ENCODE peak calls at places on chromosomes 16 and 17, in eight cellular contexts. One of them, this sample, is unnamed.

GRCh38 chr17:64747938-64748540 is 85.9 kb upstream of the SMURF2 start:
- DNase-seq in SW480: no peak
- DNase-seq in AG04450: peak; percentile 11
- DNase-seq in H7: no peak
- DNase-seq in dorsolateral prefrontal cortex: no peak
- DNase-seq in amygdala: no peak
- DNase-seq in PC-9: no peak
- DNase-seq in testis: no peak
- DNase-seq in this sample: peak; percentile 8

GRCh38 chr16:84498859-84499620 is 5.4 kb downstream of the MEAK7 start:
- DNase-seq in dorsolateral prefrontal cortex: peak; percentile 6
- DNase-seq in PC-9: peak; percentile 83
- DNase-seq in amygdala: no peak
- DNase-seq in SW480: no peak
- DNase-seq in AG04450: no peak
- DNase-seq in H7: no peak
- DNase-seq in testis: no peak
- DNase-seq in this sample: peak; percentile 43

GRCh38 chr16:85675528-85675927 is 13.2 kb downstream of the GINS2 start:
- DNase-seq in AG04450: no peak
- DNase-seq in SW480: no peak
- DNase-seq in dorsolateral prefrontal cortex: no peak
- DNase-seq in H7: peak; percentile 71
- DNase-seq in testis: no peak
- DNase-seq in amygdala: no peak
- DNase-seq in PC-9: no peak
- DNase-seq in this sample: no peak

GRCh38 chr16:55660026-55660425 is 4.2 kb downstream of the SLC6A2 start:
- DNase-seq in dorsolateral prefrontal cortex: no peak
- DNase-seq in SW480: no peak
- DNase-seq in AG04450: no peak
- DNase-seq in H7: no peak
- DNase-seq in PC-9: no peak
- DNase-seq in testis: no peak
- DNase-seq in amygdala: no peak
- DNase-seq in this sample: no peak

GRCh38 chr17:50079334-50080095 is 15.6 kb upstream of the PDK2 start:
- DNase-seq in testis: no peak
- DNase-seq in SW480: peak; percentile 53
- DNase-seq in amygdala: no peak
- DNase-seq in PC-9: no peak
- DNase-seq in AG04450: no peak
- DNase-seq in H7: peak; percentile 90
- DNase-seq in dorsolateral prefrontal cortex: no peak
- DNase-seq in this sample: peak; percentile 76

GRCh38 chr17:4948997-4949320 is 629 bp upstream of the PFN1 start:
- DNase-seq in dorsolateral prefrontal cortex: peak; percentile 60
- DNase-seq in H7: no peak
- DNase-seq in amygdala: no peak
- DNase-seq in SW480: peak; percentile 89
- DNase-seq in AG04450: no peak
- DNase-seq in PC-9: peak; percentile 71
- DNase-seq in testis: peak; percentile 76
- DNase-seq in this sample: peak; percentile 95

GRCh38 chr16:57537596-57538234 is 1.3 kb upstream of the CCDC102A start:
- DNase-seq in amygdala: no peak
- DNase-seq in dorsolateral prefrontal cortex: no peak
- DNase-seq in PC-9: no peak
- DNase-seq in SW480: no peak
- DNase-seq in testis: no peak
- DNase-seq in H7: peak; percentile 17
- DNase-seq in AG04450: no peak
- DNase-seq in this sample: no peak

GRCh38 chr16:27839419-27839818 is 224.1 kb downstream of the GSG1L start:
- DNase-seq in amygdala: no peak
- DNase-seq in dorsolateral prefrontal cortex: no peak
- DNase-seq in AG04450: no peak
- DNase-seq in testis: no peak
- DNase-seq in H7: no peak
- DNase-seq in PC-9: peak; percentile 46
- DNase-seq in SW480: no peak
- DNase-seq in this sample: peak; percentile 88

GRCh38 chr16:77833906-77834599 is 45.7 kb downstream of the VAT1L start:
- DNase-seq in amygdala: no peak
- DNase-seq in dorsolateral prefrontal cortex: no peak
- DNase-seq in SW480: peak; percentile 74
- DNase-seq in H7: peak; percentile 54
- DNase-seq in PC-9: no peak
- DNase-seq in testis: no peak
- DNase-seq in AG04450: peak; percentile 54
- DNase-seq in this sample: peak; percentile 93

GRCh38 chr17:82031303-82031884 is at the start of gene RAC3:
- DNase-seq in PC-9: no peak
- DNase-seq in H7: peak; percentile 94
- DNase-seq in amygdala: no peak
- DNase-seq in testis: no peak
- DNase-seq in dorsolateral prefrontal cortex: no peak
- DNase-seq in AG04450: no peak
- DNase-seq in SW480: no peak
- DNase-seq in this sample: no peak

GRCh38 chr17:33922971-33923370 is 332.1 kb upstream of the CCL2 start:
- DNase-seq in dorsolateral prefrontal cortex: no peak
- DNase-seq in PC-9: no peak
- DNase-seq in amygdala: no peak
- DNase-seq in testis: no peak
- DNase-seq in AG04450: no peak
- DNase-seq in H7: no peak
- DNase-seq in SW480: no peak
- DNase-seq in this sample: no peak

GRCh38 chr16:80899804-80900592 is 95.6 kb upstream of the CDYL2 start:
- DNase-seq in PC-9: no peak
- DNase-seq in SW480: no peak
- DNase-seq in H7: no peak
- DNase-seq in testis: peak; percentile 86
- DNase-seq in AG04450: peak; percentile 71
- DNase-seq in dorsolateral prefrontal cortex: no peak
- DNase-seq in amygdala: peak; percentile 2
- DNase-seq in this sample: no peak

GRCh38 chr17:50304781-50305404 is 30.6 kb downstream of the TMEM92 start:
- DNase-seq in amygdala: no peak
- DNase-seq in SW480: peak; percentile 29
- DNase-seq in testis: peak; percentile 32
- DNase-seq in AG04450: no peak
- DNase-seq in PC-9: no peak
- DNase-seq in dorsolateral prefrontal cortex: no peak
- DNase-seq in H7: no peak
- DNase-seq in this sample: no peak

GRCh38 chr17:21042434-21043295 is at the start of gene USP22:
- DNase-seq in testis: no peak
- DNase-seq in H7: peak; percentile 97
- DNase-seq in SW480: peak; percentile 97
- DNase-seq in AG04450: no peak
- DNase-seq in dorsolateral prefrontal cortex: no peak
- DNase-seq in PC-9: no peak
- DNase-seq in amygdala: no peak
- DNase-seq in this sample: peak; percentile 100

GRCh38 chr17:62724398-62725146 is 83.5 kb downstream of the MARCHF10 start:
- DNase-seq in H7: no peak
- DNase-seq in testis: no peak
- DNase-seq in SW480: no peak
- DNase-seq in AG04450: no peak
- DNase-seq in PC-9: no peak
- DNase-seq in amygdala: no peak
- DNase-seq in dorsolateral prefrontal cortex: no peak
- DNase-seq in this sample: peak; percentile 76

GRCh38 chr16:27824006-27824405 is 239.5 kb downstream of the GSG1L start:
- DNase-seq in amygdala: no peak
- DNase-seq in SW480: no peak
- DNase-seq in PC-9: no peak
- DNase-seq in dorsolateral prefrontal cortex: no peak
- DNase-seq in testis: no peak
- DNase-seq in H7: no peak
- DNase-seq in AG04450: no peak
- DNase-seq in this sample: peak; percentile 35

GRCh38 chr16:88924834-88925539 is 52.0 kb downstream of the CBFA2T3 start:
- DNase-seq in H7: peak; percentile 94
- DNase-seq in AG04450: peak; percentile 20
- DNase-seq in dorsolateral prefrontal cortex: no peak
- DNase-seq in testis: no peak
- DNase-seq in amygdala: no peak
- DNase-seq in PC-9: peak; percentile 80
- DNase-seq in SW480: peak; percentile 59
- DNase-seq in this sample: peak; percentile 96

GRCh38 chr16:7051586-7052349 is 280.9 kb upstream of the RBFOX1 start:
- DNase-seq in amygdala: no peak
- DNase-seq in dorsolateral prefrontal cortex: no peak
- DNase-seq in AG04450: no peak
- DNase-seq in PC-9: no peak
- DNase-seq in H7: no peak
- DNase-seq in testis: no peak
- DNase-seq in SW480: no peak
- DNase-seq in this sample: no peak

GRCh38 chr17:60534613-60535157 is 8.6 kb upstream of the APPBP2 start:
- DNase-seq in testis: no peak
- DNase-seq in AG04450: no peak
- DNase-seq in dorsolateral prefrontal cortex: no peak
- DNase-seq in amygdala: no peak
- DNase-seq in SW480: no peak
- DNase-seq in H7: no peak
- DNase-seq in PC-9: no peak
- DNase-seq in this sample: no peak

GRCh38 chr17:80000955-80001354 is 34.7 kb downstream of the TBC1D16 start:
- DNase-seq in testis: no peak
- DNase-seq in PC-9: no peak
- DNase-seq in dorsolateral prefrontal cortex: no peak
- DNase-seq in amygdala: no peak
- DNase-seq in SW480: no peak
- DNase-seq in AG04450: no peak
- DNase-seq in H7: no peak
- DNase-seq in this sample: no peak

GRCh38 chr17:50691550-50692447 is 15.9 kb downstream of the ANKRD40 start:
- DNase-seq in dorsolateral prefrontal cortex: no peak
- DNase-seq in SW480: no peak
- DNase-seq in PC-9: no peak
- DNase-seq in amygdala: no peak
- DNase-seq in H7: no peak
- DNase-seq in AG04450: no peak
- DNase-seq in testis: no peak
- DNase-seq in this sample: no peak

GRCh38 chr17:42563543-42563942 is 1.6 kb downstream of the COASY start:
- DNase-seq in testis: no peak
- DNase-seq in PC-9: peak; percentile 92
- DNase-seq in amygdala: no peak
- DNase-seq in H7: peak; percentile 15
- DNase-seq in AG04450: no peak
- DNase-seq in SW480: no peak
- DNase-seq in dorsolateral prefrontal cortex: no peak
- DNase-seq in this sample: no peak

GRCh38 chr16:65124596-65124995 is 2.7 kb upstream of the CDH11 start:
- DNase-seq in AG04450: no peak
- DNase-seq in H7: no peak
- DNase-seq in SW480: no peak
- DNase-seq in amygdala: no peak
- DNase-seq in PC-9: no peak
- DNase-seq in dorsolateral prefrontal cortex: no peak
- DNase-seq in testis: no peak
- DNase-seq in this sample: no peak

GRCh38 chr17:56638536-56639177 is 45.2 kb downstream of the NOG start:
- DNase-seq in SW480: no peak
- DNase-seq in dorsolateral prefrontal cortex: no peak
- DNase-seq in AG04450: no peak
- DNase-seq in H7: no peak
- DNase-seq in PC-9: no peak
- DNase-seq in amygdala: no peak
- DNase-seq in testis: no peak
- DNase-seq in this sample: peak; percentile 53

GRCh38 chr16:88634141-88634993 is 4.0 kb upstream of the IL17C start:
- DNase-seq in testis: peak; percentile 25
- DNase-seq in H7: peak; percentile 98
- DNase-seq in dorsolateral prefrontal cortex: no peak
- DNase-seq in SW480: peak; percentile 86
- DNase-seq in amygdala: no peak
- DNase-seq in AG04450: no peak
- DNase-seq in PC-9: no peak
- DNase-seq in this sample: peak; percentile 88

GRCh38 chr17:42438600-42439567 is 15.8 kb upstream of the CAVIN1 start:
- DNase-seq in H7: no peak
- DNase-seq in PC-9: no peak
- DNase-seq in amygdala: no peak
- DNase-seq in dorsolateral prefrontal cortex: no peak
- DNase-seq in testis: peak; percentile 43
- DNase-seq in AG04450: no peak
- DNase-seq in SW480: no peak
- DNase-seq in this sample: no peak

GRCh38 chr17:77706938-77707337 is 251.6 kb upstream of the TNRC6C start:
- DNase-seq in testis: no peak
- DNase-seq in PC-9: no peak
- DNase-seq in SW480: no peak
- DNase-seq in amygdala: no peak
- DNase-seq in H7: no peak
- DNase-seq in AG04450: no peak
- DNase-seq in dorsolateral prefrontal cortex: no peak
- DNase-seq in this sample: peak; percentile 33

GRCh38 chr17:37315601-37316000 is 60.2 kb upstream of the C17orf78 start:
- DNase-seq in PC-9: no peak
- DNase-seq in amygdala: no peak
- DNase-seq in testis: no peak
- DNase-seq in H7: no peak
- DNase-seq in AG04450: no peak
- DNase-seq in SW480: no peak
- DNase-seq in dorsolateral prefrontal cortex: no peak
- DNase-seq in this sample: no peak